ENCODE peak calls at places on chromosomes 7 and 10, in five cellular contexts. R is left ventricle myocardium inferior, K is dorsolateral prefrontal cortex, Y is mesendoderm, T is transverse colon. N is an unnamed sample. For H3K27me3, the result is how much of the 10 kb centered on the place peaks cover.

GRCh38 chr7:79282882-79283602 is 170.4 kb downstream of the MAGI2 start:
- DNase-seq in R (no peak), K (no peak), Y (no peak), T (no peak), N (no peak)

GRCh38 chr10:672992-673391 is 16.5 kb downstream of the DIP2C start:
- DNase-seq in R (no peak), K (no peak), Y (no peak), T (peak), N (no peak)

GRCh38 chr10:112658900-112659328 is 211.9 kb downstream of the VTI1A start:
- DNase-seq in R (no peak), K (no peak), Y (no peak), T (no peak), N (no peak)

GRCh38 chr10:132421377-132422168 is 24.6 kb downstream of the PWWP2B start:
- DNase-seq in R (peak), K (no peak), Y (no peak), T (peak), N (peak)

GRCh38 chr7:30028749-30029635 is 780 bp downstream of the PLEKHA8 start:
- DNase-seq in R (peak), K (peak), Y (peak), T (no peak), N (peak)

GRCh38 chr7:33072471-33072870 is 9.9 kb upstream of the NT5C3A start:
- DNase-seq in R (no peak), K (no peak), Y (no peak), T (no peak), N (no peak)

GRCh38 chr7:39686261-39686924 is 63.0 kb downstream of the RALA start:
- DNase-seq in R (no peak), K (no peak), Y (no peak), T (no peak), N (no peak)

GRCh38 chr7:123637203-123637602 is 18.5 kb upstream of the LMOD2 start:
- DNase-seq in R (no peak), K (no peak), Y (peak), T (no peak), N (peak)

GRCh38 chr7:20200965-20201364 is 16.2 kb downstream of the MACC1 start:
- DNase-seq in R (no peak), K (no peak), Y (no peak), T (no peak), N (no peak)

GRCh38 chr10:34666008-34666700 is 148.9 kb downstream of the PARD3 start:
- DNase-seq in R (no peak), K (no peak), Y (peak), T (peak), N (peak)

GRCh38 chr7:150322114-150322832 is 882 bp upstream of the LRRC61 start:
- DNase-seq in R (no peak), K (no peak), Y (no peak), T (no peak), N (no peak)

GRCh38 chr10:60473557-60473956 is 83.9 kb upstream of the ANK3 start:
- DNase-seq in R (no peak), K (no peak), Y (no peak), T (no peak), N (no peak)

GRCh38 chr7:54757711-54758110 is 1.3 kb downstream of the SEC61G start:
- DNase-seq in R (no peak), K (no peak), Y (no peak), T (no peak), N (no peak)

GRCh38 chr10:6465854-6466524 is 114.1 kb downstream of the PRKCQ start:
- DNase-seq in R (no peak), K (no peak), Y (no peak), T (no peak), N (no peak)

GRCh38 chr10:11539191-11539868 is 72.1 kb downstream of the USP6NL start:
- DNase-seq in R (no peak), K (no peak), Y (peak), T (no peak), N (no peak)

GRCh38 chr7:94190599-94191061 is 186.5 kb upstream of the BET1 start:
- DNase-seq in R (no peak), K (no peak), Y (no peak), T (no peak), N (no peak)

GRCh38 chr10:675532-675931 is 13.9 kb downstream of the DIP2C start:
- DNase-seq in R (no peak), K (no peak), Y (no peak), T (no peak), N (no peak)

GRCh38 chr10:33139191-33139646 is 181.2 kb upstream of the ITGB1 start:
- DNase-seq in R (no peak), K (no peak), Y (peak), T (no peak), N (no peak)

GRCh38 chr10:60048146-60048545 is 141.8 kb upstream of the CCDC6 start:
- DNase-seq in R (no peak), K (no peak), Y (peak), T (peak), N (peak)

GRCh38 chr10:133173860-133174523 is 14.0 kb downstream of the KNDC1 start:
- DNase-seq in R (no peak), K (no peak), Y (no peak), T (no peak), N (no peak)

GRCh38 chr7:122067077-122067476 is 77.0 kb downstream of the AASS start:
- DNase-seq in R (no peak), K (no peak), Y (no peak), T (no peak), N (no peak)

GRCh38 chr10:79055100-79055782 is 13.5 kb upstream of the ZMIZ1 start:
- DNase-seq in R (no peak), K (no peak), Y (no peak), T (no peak), N (no peak)

GRCh38 chr7:87853237-87853864 is 22.8 kb downstream of the SLC25A40 start:
- DNase-seq in R (no peak), K (no peak), Y (no peak), T (no peak), N (no peak)

GRCh38 chr7:42972703-42973500 is 40.7 kb downstream of the MRPL32 start:
- DNase-seq in R (no peak), K (no peak), Y (peak), T (peak), N (no peak)

GRCh38 chr10:22831586-22831985 is 96.3 kb upstream of the ARMC3 start:
- DNase-seq in R (no peak), K (no peak), Y (no peak), T (no peak), N (no peak)

GRCh38 chr7:6558837-6559236 is 7.6 kb upstream of the GRID2IP start:
- DNase-seq in R (no peak), K (no peak), Y (peak), T (peak), N (peak)

GRCh38 chr10:71975087-71975890 is 11.1 kb downstream of the CHST3 start:
- DNase-seq in R (peak), K (peak), Y (no peak), T (peak), N (peak)

GRCh38 chr7:127652333-127653248 is 597 bp downstream of the SND1 start:
- DNase-seq in R (no peak), K (no peak), Y (peak), T (no peak), N (no peak)

GRCh38 chr7:4659551-4660286 is 22.4 kb upstream of the FOXK1 start:
- DNase-seq in R (no peak), K (no peak), Y (peak), T (no peak), N (peak)

GRCh38 chr10:123147635-123148413 is at the start of gene HMX2:
- DNase-seq in R (no peak), K (no peak), Y (peak), T (no peak), N (peak)

GRCh38 chr10:130463104-130463875 is 327.1 kb downstream of the GLRX3 start:
- DNase-seq in R (no peak), K (no peak), Y (no peak), T (no peak), N (no peak)

GRCh38 chr10:96292971-96293909 is 11.0 kb upstream of the DNTT start:
- DNase-seq in R (no peak), K (no peak), Y (peak), T (peak), N (peak)

GRCh38 chr10:117757121-117757795 is 214.7 kb downstream of the EMX2 start:
- DNase-seq in R (no peak), K (no peak), Y (no peak), T (no peak), N (no peak)

GRCh38 chr7:114412548-114412947 is 2.1 kb upstream of the FOXP2 start:
- DNase-seq in R (no peak), K (no peak), Y (no peak), T (no peak), N (no peak)

GRCh38 chr10:47118326-47118725 is 181.7 kb upstream of the GDF10 start:
- DNase-seq in R (no peak), K (no peak), Y (no peak), T (no peak), N (no peak)

GRCh38 chr7:75905785-75906604 is 9.0 kb upstream of the POR start:
- DNase-seq in R (peak), K (no peak), Y (peak), T (peak), N (peak)

DNA sequence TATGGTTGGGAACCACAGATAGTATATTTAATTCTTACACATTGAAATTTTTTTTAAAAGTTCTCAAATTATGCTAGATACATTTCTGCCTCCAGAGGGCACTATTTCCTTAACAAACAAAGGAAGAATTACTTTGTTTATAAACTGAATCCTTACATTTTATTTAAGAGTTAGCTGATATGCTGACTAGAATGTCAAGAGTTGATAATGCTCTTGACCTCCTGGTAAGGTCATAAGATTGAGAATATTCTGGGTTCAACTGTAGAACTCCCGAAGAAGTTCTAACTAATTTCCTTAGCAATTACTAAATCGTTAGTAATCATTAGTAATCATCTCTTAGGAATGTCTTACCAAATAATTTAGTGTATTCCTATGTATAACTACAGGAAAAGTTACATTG is 95.3 kb upstream of the CYP26C1 start:
- DNase-seq in R (no peak), K (no peak), Y (peak), T (no peak), N (peak)
- H3K4me3 ChIP-seq in R (no peak), K (no peak), Y (no peak), T (no peak), N (no peak)

DNA sequence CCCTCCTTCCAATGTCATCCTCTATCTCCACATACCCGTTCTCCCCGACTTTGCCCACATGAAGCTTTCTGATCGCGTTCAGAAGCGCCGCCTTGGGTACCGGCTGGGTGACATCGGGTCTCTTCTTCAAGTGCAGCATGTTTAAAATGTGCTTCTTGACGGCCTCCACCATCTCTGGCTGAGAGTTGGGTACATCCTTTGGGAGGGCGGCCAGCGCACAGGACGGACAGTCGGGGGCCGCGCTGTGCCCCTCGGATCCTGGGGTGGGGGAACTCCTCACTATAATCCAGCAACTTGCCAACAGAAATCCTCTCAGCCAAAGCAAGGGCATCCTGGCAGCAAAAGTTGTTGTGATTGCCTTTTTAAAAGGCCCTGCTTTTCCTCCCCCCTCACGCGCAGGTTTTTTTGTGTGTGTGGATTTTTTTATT is 2.8 kb downstream of the INHBA start:
- DNase-seq in R (no peak), K (no peak), Y (no peak), T (no peak), N (no peak)
- H3K27me3 ChIP-seq in R (half or more), K (under half), Y (under half), T (under half), N (under half)

DNA sequence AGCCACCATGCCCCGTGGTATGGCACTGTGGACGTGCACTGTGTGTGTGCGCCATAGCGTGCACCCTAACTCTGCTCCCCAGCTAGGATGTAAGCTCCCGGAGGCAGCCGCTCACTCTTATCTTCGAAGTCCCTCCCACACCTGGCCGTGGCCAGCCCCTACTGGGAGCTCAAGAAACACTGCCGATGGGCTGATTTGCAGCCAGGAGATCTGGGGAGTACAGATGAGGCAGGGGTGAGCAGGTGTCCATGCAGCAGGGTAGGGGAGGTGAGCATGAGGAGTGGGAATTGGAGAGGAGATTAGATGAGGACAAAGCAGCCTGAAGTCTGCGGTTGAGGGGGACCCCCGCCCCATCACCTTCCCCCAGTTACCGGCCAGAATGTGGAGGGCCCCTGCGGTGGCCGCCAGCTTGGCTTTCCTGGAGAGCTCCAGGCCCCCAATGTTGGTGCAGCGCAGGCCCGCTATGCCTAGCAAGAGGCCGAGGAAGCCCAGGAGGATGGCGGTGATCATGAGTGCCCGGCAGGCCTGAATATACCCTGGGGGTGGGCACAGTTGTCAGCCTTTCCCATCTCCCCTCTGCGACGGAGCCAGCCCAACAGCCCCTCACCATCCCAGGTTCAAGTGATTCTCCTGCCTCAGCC is 3.6 kb downstream of the CLDN15 start:
- DNase-seq in R (no peak), K (no peak), Y (peak), T (no peak), N (peak)
- H3K4me3 ChIP-seq in R (no peak), K (no peak), Y (no peak), T (no peak), N (no peak)

DNA sequence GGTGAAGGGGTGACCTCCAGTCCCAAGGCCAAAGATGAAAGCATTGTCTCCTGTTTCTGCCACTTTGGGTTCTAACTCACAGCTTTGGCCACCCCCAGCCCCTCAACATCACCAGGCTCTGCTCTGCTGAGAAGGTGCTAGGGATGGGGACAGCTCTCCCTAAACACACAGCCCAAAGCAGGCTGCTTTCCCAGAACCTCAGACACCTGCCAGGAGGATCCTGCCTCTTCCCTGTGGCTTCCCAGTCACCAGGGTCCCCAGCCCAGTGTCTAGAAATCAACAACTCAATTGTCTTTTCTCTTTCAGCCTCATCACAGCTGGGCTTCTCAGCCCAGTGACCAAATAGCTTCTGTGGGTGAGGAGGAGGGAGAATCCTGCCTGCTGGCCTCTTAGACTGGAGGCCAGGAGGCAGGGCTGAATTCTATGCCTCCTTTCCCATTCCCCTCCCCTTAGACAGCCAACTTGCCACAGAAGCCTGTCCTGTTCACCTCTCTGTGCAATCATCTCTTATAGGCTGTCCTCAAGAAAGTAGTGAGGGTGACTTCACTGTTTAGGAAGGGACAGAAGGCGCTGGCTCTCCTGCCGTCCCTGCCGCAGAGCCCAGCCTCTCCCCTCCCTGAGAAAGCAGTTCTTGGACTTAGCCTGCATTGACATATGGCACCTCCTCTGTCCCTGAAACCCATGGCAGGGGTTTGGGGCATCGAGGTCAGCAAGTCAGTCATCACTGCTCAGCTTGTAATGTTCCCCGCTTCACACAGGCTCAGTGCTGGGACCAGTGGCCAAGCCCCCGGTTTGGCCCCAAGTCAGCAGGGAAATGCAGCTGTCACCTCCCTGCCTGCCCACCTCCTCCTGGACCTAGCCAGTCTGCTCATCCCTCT is 3.7 kb downstream of the FGF8 start:
- DNase-seq in R (no peak), K (no peak), Y (no peak), T (no peak), N (peak)
- H3K27me3 ChIP-seq in R (half or more), K (under half), Y (under half), T (half or more), N (under half)

DNA sequence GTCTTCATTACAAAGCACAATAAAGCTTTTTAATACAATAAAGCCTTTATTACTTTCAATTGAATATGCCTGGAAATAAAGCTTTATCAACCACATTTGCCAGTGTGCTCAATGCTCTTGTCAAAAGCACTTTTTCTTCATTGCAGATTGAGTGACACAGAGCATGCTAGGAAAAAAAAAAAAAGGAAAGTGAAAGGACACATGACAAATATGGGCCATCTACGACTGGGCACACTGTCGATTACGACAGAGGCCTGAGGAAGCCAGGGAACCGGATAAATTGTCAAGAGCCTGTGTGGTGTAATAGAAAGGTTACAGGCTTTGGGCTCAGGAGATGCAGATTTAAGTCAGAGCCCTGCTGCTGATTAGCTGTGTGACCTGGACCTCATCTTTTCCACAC is 84.8 kb upstream of the LRGUK start:
- DNase-seq in R (no peak), K (no peak), Y (no peak), T (no peak), N (no peak)
- H3K4me3 ChIP-seq in R (no peak), K (no peak), Y (no peak), T (no peak), N (no peak)

GRCh38 chr10:84370268-84370667 is 41.9 kb downstream of the CCSER2 start:
- DNase-seq in R (no peak), K (no peak), Y (no peak), T (no peak), N (no peak)

GRCh38 chr10:84373000-84373399 is 44.6 kb downstream of the CCSER2 start:
- DNase-seq in R (no peak), K (no peak), Y (no peak), T (no peak), N (no peak)

GRCh38 chr10:84375011-84375410 is 46.6 kb downstream of the CCSER2 start:
- DNase-seq in R (no peak), K (no peak), Y (peak), T (no peak), N (no peak)

GRCh38 chr10:84371944-84372343 is 43.6 kb downstream of the CCSER2 start:
- DNase-seq in R (no peak), K (no peak), Y (no peak), T (no peak), N (no peak)

GRCh38 chr10:84375881-84376280 is 47.5 kb downstream of the CCSER2 start:
- DNase-seq in R (no peak), K (no peak), Y (no peak), T (no peak), N (no peak)
- H3K27me3 ChIP-seq in R (under half), K (under half), Y (under half), T (under half), N (under half)

DNA sequence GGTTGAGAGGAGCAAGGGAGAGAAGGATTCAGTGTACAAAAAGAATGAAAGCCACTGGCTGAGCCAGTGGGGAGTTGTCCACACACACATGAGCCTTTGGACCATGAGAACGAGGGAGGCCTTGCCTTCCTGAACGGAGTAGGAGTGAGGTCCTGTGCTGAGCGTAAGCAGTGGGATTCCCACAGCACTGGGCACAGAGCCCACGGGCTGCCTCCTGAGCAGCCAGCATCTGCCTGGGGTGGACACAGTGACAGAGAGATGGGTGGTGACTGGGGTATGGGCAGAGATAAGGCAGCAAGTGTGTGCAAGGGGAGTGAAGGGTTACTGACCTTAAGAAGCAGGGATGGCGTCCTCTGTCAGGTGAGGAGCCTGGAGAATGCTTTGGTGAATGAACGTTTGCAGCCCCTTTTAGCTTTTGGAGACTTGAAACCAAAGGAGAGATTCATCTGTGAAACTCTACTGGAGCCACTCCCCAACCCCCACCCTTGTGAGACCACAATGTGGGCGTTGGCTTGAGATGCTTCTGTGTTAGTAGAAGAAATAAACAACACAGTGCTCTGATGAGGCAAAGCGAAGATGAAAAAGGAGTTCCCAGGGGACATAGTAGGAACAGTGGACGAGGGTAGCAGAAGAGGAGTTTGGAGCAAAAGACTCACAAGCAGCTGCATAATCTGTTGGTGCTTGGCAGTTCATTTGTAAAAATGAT is 56.5 kb downstream of the FIGNL1 start:
- DNase-seq in R (no peak), K (no peak), Y (no peak), T (peak), N (no peak)
- H3K4me3 ChIP-seq in R (no peak), K (no peak), Y (no peak), T (no peak), N (no peak)